ENCODE peak calls at places on chromosomes 7 and 10, in seven cellular contexts. M, P, I, C, H, Y and E are unnamed samples. For H3K79me2 and H4K20me1, the result is how much of the 10 kb centered on the place peaks cover.

GRCh38 chr10:77738496-77739158 is 101.0 kb upstream of the KCNMA1 start:
- DNase-seq in M (no peak), P (no peak), I (no peak), H (no peak), C (peak), Y (no peak), E (no peak)

GRCh38 chr10:3931224-3931623 is 146.2 kb upstream of the KLF6 start:
- DNase-seq in C (no peak), P (no peak), H (no peak), Y (no peak), I (no peak), M (no peak), E (no peak)

GRCh38 chr10:4850400-4850799 is 24.4 kb downstream of the AKR1E2 start:
- DNase-seq in P (no peak), Y (peak), I (no peak), H (no peak), C (no peak), M (no peak), E (no peak)

GRCh38 chr7:29612596-29612995 is 49.0 kb downstream of the PRR15 start:
- DNase-seq in Y (peak), P (no peak), C (peak), H (no peak), M (no peak), I (no peak), E (peak)

GRCh38 chr10:1130226-1130625 is 74.0 kb downstream of the WDR37 start:
- DNase-seq in I (no peak), C (no peak), Y (no peak), M (no peak), H (no peak), P (no peak), E (no peak)

GRCh38 chr7:22147113-22147512 is 201.4 kb upstream of the CDCA7L start:
- DNase-seq in C (no peak), Y (no peak), H (no peak), I (no peak), M (no peak), P (no peak), E (peak)

GRCh38 chr7:74412603-74413002 is 41.1 kb upstream of the GTF2IRD1 start:
- DNase-seq in C (no peak), M (no peak), I (no peak), P (no peak), Y (no peak), H (no peak), E (peak)

GRCh38 chr7:70325509-70326101 is 727.3 kb downstream of the AUTS2 start:
- DNase-seq in P (no peak), M (no peak), H (no peak), C (no peak), I (no peak), Y (peak), E (peak)

GRCh38 chr10:116728526-116729096 is 13.8 kb downstream of the HSPA12A start:
- DNase-seq in H (no peak), C (no peak), Y (peak), I (no peak), M (no peak), P (no peak), E (peak)

GRCh38 chr10:116730464-116731260 is 11.7 kb downstream of the HSPA12A start:
- DNase-seq in P (no peak), I (no peak), M (no peak), C (no peak), Y (no peak), H (no peak), E (no peak)

GRCh38 chr10:116733566-116733965 is 8.8 kb downstream of the HSPA12A start:
- DNase-seq in M (no peak), H (no peak), Y (peak), P (no peak), C (peak), I (no peak), E (peak)

GRCh38 chr10:116732546-116732945 is 9.8 kb downstream of the HSPA12A start:
- DNase-seq in Y (peak), P (no peak), C (no peak), M (no peak), I (peak), H (no peak), E (peak)

GRCh38 chr10:116729243-116729642 is 13.1 kb downstream of the HSPA12A start:
- DNase-seq in M (no peak), P (no peak), I (no peak), H (no peak), Y (no peak), C (no peak), E (no peak)
- H3K79me2 ChIP-seq in M (under half), P (under half), I (under half), H (under half), Y (under half), C (under half), E (under half)

GRCh38 chr7:5143935-5144903 is 45.8 kb upstream of the WIPI2 start:
- DNase-seq in P (no peak), I (peak), Y (peak), H (peak), C (no peak), M (no peak), E (peak)

GRCh38 chr7:5139998-5140397 is 50.0 kb upstream of the WIPI2 start:
- DNase-seq in I (peak), P (peak), M (peak), H (peak), C (peak), Y (no peak), E (peak)

DNA sequence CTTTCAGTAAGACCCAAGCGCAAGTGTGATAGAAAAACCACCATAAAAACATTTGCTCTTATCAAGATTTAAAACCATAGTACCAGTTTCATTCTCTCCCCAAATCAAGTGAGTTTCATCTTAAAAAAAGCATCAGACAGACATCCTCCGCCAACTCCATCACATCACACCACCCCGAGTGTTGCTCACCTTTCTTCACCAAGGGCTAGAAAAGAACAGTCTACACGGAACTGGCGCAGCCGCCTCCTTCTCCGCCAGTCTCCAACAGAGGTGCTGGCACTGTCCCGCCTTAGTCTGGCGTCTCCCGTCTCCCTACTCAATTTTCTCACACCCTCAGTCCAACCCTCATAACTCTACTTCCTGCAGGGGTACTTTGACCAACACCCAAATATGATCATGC is 46.9 kb upstream of the WIPI2 start:
- DNase-seq in C (no peak), I (no peak), P (no peak), Y (no peak), M (no peak), H (no peak), E (no peak)
- H2AFZ ChIP-seq in C (no peak), I (no peak), P (no peak), Y (no peak), M (no peak), H (no peak), E (no peak)

DNA sequence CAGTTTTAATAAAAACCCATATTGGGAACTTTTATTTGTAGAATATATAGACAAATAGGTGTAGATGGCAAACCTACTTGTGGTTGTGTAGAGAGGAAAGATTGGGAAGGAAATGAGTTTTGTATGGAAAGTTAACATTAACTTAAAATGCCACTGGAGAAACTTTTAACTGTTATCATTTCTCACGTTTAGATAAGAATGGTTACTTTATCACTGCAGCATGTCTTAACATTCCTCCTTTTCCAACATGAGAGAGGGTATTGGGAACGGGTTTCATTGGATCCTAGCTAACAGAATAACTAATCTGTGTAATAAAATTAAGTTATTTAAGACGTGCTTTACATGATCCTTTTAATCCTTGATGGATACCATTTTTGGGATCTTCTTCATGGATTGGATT is 1.8 kb downstream of the LUC7L2 start:
- DNase-seq in I (no peak), C (no peak), P (no peak), Y (no peak), M (no peak), H (no peak), E (no peak)
- H4K20me1 ChIP-seq in I (under half), C (half or more), P (under half), Y (half or more), M (under half), H (under half), E (under half)

GRCh38 chr10:59819265-59819664 is 66.0 kb upstream of the MRLN start:
- DNase-seq in Y (no peak), C (no peak), P (no peak), H (no peak), I (no peak), M (no peak), E (no peak)
- H3K79me2 ChIP-seq in Y (under half), C (under half), P (under half), H (under half), I (half or more), M (under half), E (under half)

DNA sequence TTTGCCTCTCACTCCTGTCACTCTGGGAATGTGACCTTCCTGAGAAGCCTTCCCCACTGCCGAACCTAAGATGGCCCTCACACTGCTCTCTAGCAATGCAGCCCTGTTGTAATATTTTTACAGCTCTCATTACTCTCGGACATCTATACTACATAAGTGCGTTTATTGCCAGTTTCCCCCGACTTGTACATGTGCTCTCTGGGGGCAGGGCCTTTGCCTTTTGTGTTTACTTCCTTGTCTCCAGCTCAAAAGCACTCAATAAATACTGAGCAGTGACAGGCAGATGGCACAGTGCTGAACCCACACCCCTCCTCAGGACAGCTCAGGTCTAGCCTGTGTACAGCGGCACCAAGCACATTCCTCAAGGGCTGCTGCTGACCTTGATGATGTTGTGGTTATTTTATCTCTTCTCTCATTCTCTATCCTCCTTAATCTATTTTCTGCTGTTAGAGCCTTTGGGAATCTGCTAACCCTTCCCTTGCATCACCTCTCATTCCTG is 68.0 kb upstream of the ELMO1 start:
- DNase-seq in P (no peak), M (no peak), H (no peak), Y (no peak), I (no peak), C (no peak), E (no peak)
- H2AFZ ChIP-seq in P (no peak), M (no peak), H (no peak), Y (no peak), I (no peak), C (no peak), E (no peak)

DNA sequence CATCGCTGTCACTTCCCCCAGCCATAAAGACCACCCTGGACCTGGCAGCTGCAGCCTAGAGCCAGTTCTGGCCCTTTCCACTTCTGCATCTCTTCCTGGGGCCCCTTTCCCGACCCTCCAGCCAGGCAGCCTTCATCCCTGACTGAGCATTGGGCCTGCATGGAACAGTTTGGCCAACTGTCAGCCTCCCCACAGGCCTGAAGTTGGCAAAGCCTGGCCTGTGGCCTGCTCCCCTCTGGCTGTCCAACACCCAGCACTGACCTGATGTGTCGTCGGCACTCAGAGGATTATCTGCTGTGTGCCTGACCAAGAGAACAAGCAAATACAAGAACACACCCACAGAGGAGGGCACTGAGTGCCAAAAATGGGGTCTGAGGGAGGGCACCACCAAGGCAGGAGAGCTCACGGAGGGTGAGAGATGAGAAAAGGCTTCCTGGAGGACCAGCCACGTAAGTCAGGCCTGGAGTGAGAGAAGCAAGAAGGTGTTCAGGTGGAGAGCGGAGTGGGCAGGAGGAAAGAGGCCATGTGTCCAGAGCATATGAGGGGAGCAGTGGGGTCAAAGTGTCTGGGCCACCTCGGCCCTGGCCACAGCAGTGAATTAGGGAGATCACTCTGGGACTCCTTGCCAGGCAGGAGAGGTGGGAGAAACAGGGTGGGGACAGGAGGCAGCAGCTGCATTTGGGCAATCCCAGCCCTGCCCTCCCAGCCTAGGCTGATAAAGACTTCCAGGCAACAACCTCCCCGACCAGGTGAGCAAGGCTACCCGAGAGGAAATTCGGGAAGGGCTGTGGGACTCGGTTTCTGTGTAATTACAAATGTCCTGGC is 4.5 kb downstream of the GPRIN2 start:
- DNase-seq in Y (no peak), I (no peak), M (no peak), H (no peak), C (no peak), P (peak), E (no peak)
- H4K20me1 ChIP-seq in Y (under half), I (under half), M (under half), H (under half), C (under half), P (under half), E (under half)

DNA sequence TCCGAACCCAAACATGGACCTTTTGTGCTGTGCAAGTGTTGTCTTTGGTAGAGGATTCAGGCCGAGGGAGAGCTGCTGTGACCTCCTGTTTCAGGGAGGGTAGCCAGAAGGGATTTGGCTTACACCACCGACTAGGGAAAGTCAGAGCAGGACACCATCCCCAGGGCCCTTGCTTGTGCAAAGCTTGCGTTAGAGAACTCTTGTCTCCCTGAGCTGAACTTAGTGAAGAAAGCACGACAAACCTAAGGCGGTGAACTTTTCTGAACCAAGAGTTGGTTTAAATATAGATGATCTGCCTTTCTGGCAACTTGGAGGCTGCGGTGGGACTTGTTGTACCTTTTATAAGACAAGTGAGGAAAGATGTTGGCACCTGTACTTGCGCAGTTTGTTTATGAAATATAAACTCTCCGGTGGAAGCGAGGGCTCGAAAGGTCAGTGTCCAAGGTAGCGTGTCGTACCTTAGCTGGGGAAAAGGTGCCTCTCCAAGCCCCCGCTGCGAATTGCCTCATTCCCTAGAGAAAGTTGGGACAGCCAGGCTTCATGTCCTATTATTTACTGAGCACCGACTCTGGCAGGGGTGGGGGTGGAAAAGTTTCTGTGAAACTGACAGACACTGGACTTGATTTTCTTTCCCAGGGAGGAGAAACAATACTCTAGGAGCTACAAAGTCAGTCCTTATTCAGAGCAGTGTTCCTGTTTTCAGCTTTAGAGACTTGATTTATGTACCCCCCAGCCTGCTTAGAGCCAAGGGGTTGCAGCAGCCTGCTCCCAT is 31.6 kb downstream of the WBP1L start:
- DNase-seq in M (peak), C (no peak), H (no peak), P (no peak), Y (no peak), I (no peak), E (no peak)
- H3K79me2 ChIP-seq in M (under half), C (under half), H (under half), P (under half), Y (half or more), I (under half), E (half or more)